ENCODE peak calls at places on chromosome 14, in four cellular contexts. R is fibroblast of the aortic adventitia, C is foreskin keratinocyte, D is mammary epithelial cell. X is an unnamed sample.

GRCh38 chr14:95545769-95546168 is 10.9 kb downstream of the GLRX5 start:
- DNase-seq in R (peak; percentile 85), C (peak; percentile 82), D (peak; percentile 81), X (peak; percentile 79)

GRCh38 chr14:74932401-74932901 is 9.4 kb upstream of the RPS6KL1 start:
- DNase-seq in R (peak; percentile 19), C (no peak), D (no peak), X (peak; percentile 30)

GRCh38 chr14:55731881-55732498 is 152.0 kb downstream of the KTN1 start:
- DNase-seq in R (peak; percentile 44), C (no peak), D (no peak), X (peak; percentile 64)

GRCh38 chr14:60488175-60488574 is 2.3 kb upstream of the C14orf39 start:
- DNase-seq in R (no peak), C (no peak), D (no peak), X (no peak)

GRCh38 chr14:104870368-104871144 is 5.5 kb downstream of the CEP170B start:
- DNase-seq in R (no peak), C (no peak), D (no peak), X (no peak)

GRCh38 chr14:67782090-67782489 is 34.3 kb downstream of the ZFYVE26 start:
- DNase-seq in R (no peak), C (no peak), D (no peak), X (no peak)

GRCh38 chr14:75119056-75119455 is 7.8 kb downstream of the NEK9 start:
- DNase-seq in R (no peak), C (no peak), D (no peak), X (peak; percentile 45)

GRCh38 chr14:52998376-52999010 is 47.6 kb upstream of the FERMT2 start:
- DNase-seq in R (peak; percentile 97), C (no peak), D (no peak), X (peak; percentile 91)